ENCODE peak calls at places on chromosomes 13 and 19, in five cellular contexts. H is activated CD4-positive, alpha-beta T cell treated with anti-CD3 and anti-CD28 coated beads for 36 hours; M is cardiac muscle cell; N is activated CD4-positive, alpha-beta memory T cell treated with anti-CD3 and anti-CD28 coated beads, Interleukin-2, amount 10 ng/mL, durations not matched to agents 7 days and 5 days; Z is stimulated activated CD8-positive, alpha-beta memory T cell treated with anti-CD3 and anti-CD28 coated beads, Interleukin-4, amount 100 ng/mL, for 24 hours. K is an unnamed sample.
A peak's percentile ranks its signal among the peaks of the same experiment; 100 is the strongest.

GRCh38 chr19:41935781-41936415 is 7.6 kb upstream of the ERFL start:
- DNase-seq in H (no peak), M (no peak), N (no peak), Z (no peak), K (no peak)

GRCh38 chr13:111337206-111337605 is 16.8 kb downstream of the TEX29 start:
- DNase-seq in H (no peak), M (peak; percentile 75), N (no peak), Z (no peak), K (no peak)

GRCh38 chr13:72570019-72570418 is 157.4 kb downstream of the MZT1 start:
- DNase-seq in H (no peak), M (no peak), N (no peak), Z (no peak), K (no peak)

GRCh38 chr13:98504371-98504963 is 72.4 kb downstream of the STK24 start:
- DNase-seq in H (peak; percentile 60), M (no peak), N (peak; percentile 52), Z (no peak), K (no peak)

GRCh38 chr19:5882421-5882968 is 12.2 kb upstream of the FUT5 start:
- DNase-seq in H (no peak), M (no peak), N (no peak), Z (no peak), K (peak; percentile 4)

GRCh38 chr19:38437917-38438316 is 4.4 kb downstream of the RYR1 start:
- DNase-seq in H (no peak), M (no peak), N (no peak), Z (no peak), K (no peak)

GRCh38 chr13:59086147-59086546 is 1077.6 kb downstream of the DIAPH3 start:
- DNase-seq in H (no peak), M (peak; percentile 29), N (no peak), Z (no peak), K (no peak)

GRCh38 chr19:35438527-35438926 is 9.5 kb upstream of the FFAR2 start:
- DNase-seq in H (no peak), M (peak; percentile 80), N (no peak), Z (no peak), K (no peak)

GRCh38 chr13:27375686-27376326 is 48.6 kb upstream of the GTF3A start:
- DNase-seq in H (peak; percentile 74), M (peak; percentile 82), N (peak; percentile 53), Z (peak; percentile 37), K (peak; percentile 73)

GRCh38 chr19:12899891-12900518 is 9.0 kb downstream of the GCDH start:
- DNase-seq in H (peak; percentile 21), M (no peak), N (no peak), Z (no peak), K (no peak)

GRCh38 chr19:53906211-53907192 is 2.6 kb upstream of the CACNG7 start:
- DNase-seq in H (peak; percentile 82), M (peak; percentile 37), N (peak; percentile 69), Z (peak; percentile 55), K (peak; percentile 88)

GRCh38 chr19:46919324-46919723 is 58.5 kb downstream of the ARHGAP35 start:
- DNase-seq in H (peak; percentile 60), M (no peak), N (peak; percentile 21), Z (no peak), K (no peak)